ENCODE peak calls at places on chromosome 16, in five cellular contexts. J is psoas muscle, B is tibial nerve, K is colonic mucosa, L is SJSA1. O is an unnamed sample.

GRCh38 chr16:85923153-85924021 is 24.4 kb downstream of the IRF8 start:
- DNase-seq in L (no peak), K (no peak), B (peak; percentile 32), J (no peak), O (peak; percentile 57)

GRCh38 chr16:11619327-11619851 is 32.7 kb upstream of the LITAF start:
- DNase-seq in J (no peak), L (no peak), K (no peak), B (no peak), O (no peak)

GRCh38 chr16:49588061-49588460 is 214.5 kb downstream of the C16orf78 start:
- DNase-seq in B (no peak), L (no peak), K (no peak), J (no peak), O (no peak)

GRCh38 chr16:21717608-21718007 is 53.8 kb downstream of the OTOA start:
- DNase-seq in B (no peak), L (no peak), K (no peak), J (no peak), O (no peak)

GRCh38 chr16:57540387-57540786 is 2.1 kb upstream of the ADGRG5 start:
- DNase-seq in J (no peak), K (peak; percentile 6), B (no peak), L (peak; percentile 10), O (no peak)

GRCh38 chr16:52435573-52435972 is 111.4 kb downstream of the TOX3 start:
- DNase-seq in J (no peak), B (no peak), L (no peak), K (no peak), O (no peak)

GRCh38 chr16:56830669-56831068 is 34.3 kb upstream of the SLC12A3 start:
- DNase-seq in L (no peak), K (no peak), J (no peak), B (no peak), O (no peak)

GRCh38 chr16:57444711-57445110 is 2.5 kb downstream of the CIAPIN1 start:
- DNase-seq in L (no peak), J (no peak), B (no peak), K (no peak), O (no peak)

GRCh38 chr16:77387810-77388209 is 47.0 kb downstream of the ADAMTS18 start:
- DNase-seq in J (no peak), L (no peak), B (no peak), K (no peak), O (no peak)

GRCh38 chr16:57815987-57816745 is 13.9 kb upstream of the KIFC3 start:
- DNase-seq in K (peak; percentile 72), L (peak; percentile 88), B (peak; percentile 50), J (peak; percentile 97), O (peak; percentile 75)

GRCh38 chr16:31333686-31334649 is 21.0 kb upstream of the ITGAX start:
- DNase-seq in B (no peak), K (no peak), J (no peak), L (peak; percentile 22), O (no peak)

GRCh38 chr16:10949424-10949970 is 5.1 kb downstream of the CLEC16A start:
- DNase-seq in L (no peak), K (no peak), J (no peak), B (no peak), O (no peak)

GRCh38 chr16:24738895-24739294 is 9.4 kb downstream of the TNRC6A start:
- DNase-seq in B (no peak), L (no peak), J (no peak), K (no peak), O (no peak)

GRCh38 chr16:10964891-10965326 is 20.5 kb downstream of the CLEC16A start:
- DNase-seq in L (no peak), B (no peak), J (no peak), K (no peak), O (no peak)

GRCh38 chr16:86322840-86323239 is 187.5 kb upstream of the FOXF1 start:
- DNase-seq in K (no peak), J (no peak), L (no peak), B (no peak), O (no peak)

GRCh38 chr16:49876716-49877129 is 20.8 kb upstream of the ZNF423 start:
- DNase-seq in B (no peak), J (peak; percentile 84), L (peak; percentile 58), K (peak; percentile 89), O (no peak)

GRCh38 chr16:56355221-56355620 is 70.1 kb downstream of the AMFR start:
- DNase-seq in K (no peak), L (peak; percentile 26), J (peak; percentile 45), B (no peak), O (no peak)

GRCh38 chr16:11914759-11915643 is 755 bp downstream of the GSPT1 start:
- DNase-seq in J (peak; percentile 78), L (peak; percentile 52), K (peak; percentile 62), B (no peak), O (no peak)

GRCh38 chr16:47037396-47037745 is 63.9 kb upstream of the DNAJA2 start:
- DNase-seq in K (peak; percentile 32), L (no peak), J (no peak), B (no peak), O (no peak)

GRCh38 chr16:54142787-54143186 is 143.8 kb downstream of the IRX3 start:
- DNase-seq in K (no peak), L (no peak), J (no peak), B (no peak), O (no peak)

GRCh38 chr16:56525154-56525720 is 5.4 kb upstream of the BBS2 start:
- DNase-seq in J (no peak), K (no peak), L (no peak), B (no peak), O (peak; percentile 35)

GRCh38 chr16:49547448-49547847 is 173.8 kb downstream of the C16orf78 start:
- DNase-seq in B (no peak), L (no peak), K (no peak), J (no peak), O (no peak)

GRCh38 chr16:69286941-69287713 is 24.0 kb upstream of the VPS4A start:
- DNase-seq in B (peak; percentile 87), K (peak; percentile 67), L (no peak), J (peak; percentile 91), O (no peak)

GRCh38 chr16:71628810-71629209 is 2.8 kb downstream of the MARVELD3 start:
- DNase-seq in L (no peak), B (no peak), J (no peak), K (no peak), O (no peak)

GRCh38 chr16:67483731-67484525 is 581 bp upstream of the AGRP start:
- DNase-seq in B (no peak), J (no peak), L (no peak), K (no peak), O (no peak)

GRCh38 chr16:67490330-67491096 is 7.2 kb upstream of the AGRP start:
- DNase-seq in K (no peak), L (no peak), J (no peak), B (no peak), O (no peak)

GRCh38 chr16:67486805-67487204 is 3.5 kb upstream of the AGRP start:
- DNase-seq in J (no peak), L (no peak), B (no peak), K (no peak), O (no peak)

GRCh38 chr16:67489401-67490083 is 6.2 kb upstream of the AGRP start:
- DNase-seq in B (no peak), K (no peak), J (no peak), L (no peak), O (no peak)
- H3K4me3 ChIP-seq in B (no peak overlapping the region), K (no peak overlapping the region), J (no peak overlapping the region), L (no peak overlapping the region), O (no peak overlapping the region)

GRCh38 chr16:2963611-2964415 is at the start of gene KREMEN2:
- DNase-seq in B (no peak), K (peak; percentile 23), J (peak; percentile 51), L (no peak), O (no peak)
- H3K27me3 ChIP-seq in B (peaks cover 2% of the 10 kb centered on the region), K (peaks cover 63% of the 10 kb centered on the region), J (peaks cover 37% of the 10 kb centered on the region), L (peaks cover 59% of the 10 kb centered on the region), O (peaks cover 39% of the 10 kb centered on the region)

GRCh38 chr16:982152-983043 is 828 bp downstream of the SOX8 start:
- DNase-seq in K (no peak), J (no peak), B (no peak), L (no peak), O (no peak)

GRCh38 chr16:979859-980594 is 1.5 kb upstream of the SOX8 start:
- DNase-seq in L (no peak), J (no peak), B (no peak), K (no peak), O (no peak)

GRCh38 chr16:981695-982151 is at the start of gene SOX8:
- DNase-seq in L (no peak), J (no peak), K (no peak), B (no peak), O (no peak)

GRCh38 chr16:979106-979505 is 2.5 kb upstream of the SOX8 start:
- DNase-seq in L (no peak), B (no peak), K (no peak), J (no peak), O (no peak)

GRCh38 chr16:980595-980854 is 1.0 kb upstream of the SOX8 start:
- DNase-seq in L (no peak), B (no peak), K (no peak), J (no peak), O (no peak)
- H3K4me3 ChIP-seq in L (peak overlapping the region; percentile 28), B (peak overlapping the region; percentile 56), K (peak overlapping the region; percentile 39), J (peak overlapping the region; percentile 61), O (peak overlapping the region; percentile 46)

DNA sequence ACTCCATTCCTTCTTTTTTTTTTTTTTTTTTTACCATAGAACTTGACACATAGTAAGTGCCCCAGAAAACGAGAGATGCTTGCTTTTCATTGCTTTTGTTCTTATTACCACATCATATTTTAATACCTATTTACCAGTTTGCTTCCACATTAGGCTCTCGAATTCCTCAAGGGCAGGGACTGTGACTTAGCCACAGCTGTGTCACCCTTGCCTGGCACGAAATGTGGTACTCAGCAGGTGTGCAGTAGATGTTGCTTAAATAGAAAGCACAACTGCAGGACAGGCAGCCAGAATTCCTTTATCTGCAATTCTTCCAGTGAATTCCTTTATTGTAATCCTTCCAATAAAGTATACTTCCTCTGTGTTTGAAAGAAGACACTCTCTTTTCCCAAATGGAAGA is 393.0 kb downstream of the HAPSTR1 start:
- DNase-seq in L (no peak), J (no peak), B (no peak), K (no peak), O (no peak)
- H3K27me3 ChIP-seq in L (peaks cover 4% of the 10 kb centered on the region), J (no peaks in the 10 kb centered on the region), B (no peaks in the 10 kb centered on the region), K (no peaks in the 10 kb centered on the region), O (no peaks in the 10 kb centered on the region)

DNA sequence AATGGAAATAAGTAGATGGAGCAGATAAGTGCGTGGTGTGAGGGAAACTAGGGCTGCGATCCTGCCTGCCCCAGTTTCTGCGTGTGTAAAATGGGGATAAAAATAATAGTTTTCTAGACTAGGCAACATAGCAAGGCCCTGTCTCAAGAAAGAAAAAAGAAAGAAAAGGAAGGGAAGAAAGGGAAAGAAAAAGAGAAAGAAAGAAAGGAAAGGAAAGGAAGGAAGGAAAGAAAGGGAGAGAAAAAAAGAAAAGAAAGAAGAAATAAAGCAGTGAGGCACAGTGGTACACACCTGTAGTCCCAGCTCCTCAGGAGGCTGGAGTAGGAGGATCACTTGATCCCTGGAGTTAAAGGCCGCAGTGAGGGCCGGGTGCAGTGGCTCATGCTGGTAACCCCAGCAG is 2.2 kb upstream of the PKMYT1 start:
- DNase-seq in B (no peak), L (no peak), K (no peak), J (no peak), O (no peak)
- H3K4me3 ChIP-seq in B (no peak overlapping the region), L (no peak overlapping the region), K (no peak overlapping the region), J (no peak overlapping the region), O (no peak overlapping the region)